ENCODE peak calls at places on chromosomes 11 and 22, in seven cellular contexts. S, H, Y, T, Q, O and L are unnamed samples.

GRCh38 chr11:86176165-86176884 is 68.2 kb upstream of the EED start:
- DNase-seq in T (peak), S (no peak), Q (no peak), H (no peak), Y (no peak), O (no peak), L (no peak)

GRCh38 chr11:47348859-47349258 is 3.6 kb downstream of the MYBPC3 start:
- DNase-seq in Q (no peak), S (no peak), H (peak), Y (no peak), T (peak), O (no peak), L (no peak)

GRCh38 chr11:74011360-74012071 is 2.6 kb upstream of the UCP3 start:
- DNase-seq in T (peak), O (no peak), S (no peak), H (no peak), Q (peak), Y (no peak), L (no peak)

GRCh38 chr11:64015510-64015909 is 20.2 kb upstream of the FLRT1 start:
- DNase-seq in O (no peak), Y (no peak), Q (no peak), S (no peak), T (no peak), H (no peak), L (no peak)

GRCh38 chr11:119624102-119624615 is 104.8 kb downstream of the NECTIN1 start:
- DNase-seq in S (no peak), H (no peak), Y (no peak), T (no peak), O (no peak), Q (peak), L (no peak)

GRCh38 chr11:120775986-120776682 is 247.8 kb upstream of the TBCEL start:
- DNase-seq in S (no peak), Q (no peak), H (no peak), Y (no peak), T (no peak), O (no peak), L (no peak)

GRCh38 chr11:68146704-68147474 is 25.7 kb upstream of the CHKA start:
- DNase-seq in S (no peak), Y (no peak), Q (no peak), T (peak), H (peak), O (peak), L (peak)

GRCh38 chr11:102283088-102283487 is 34.2 kb upstream of the BIRC3 start:
- DNase-seq in S (no peak), T (peak), O (no peak), H (no peak), Q (no peak), Y (no peak), L (no peak)

GRCh38 chr11:108576523-108576922 is 17.0 kb downstream of the EXPH5 start:
- DNase-seq in T (no peak), Y (no peak), O (no peak), H (no peak), S (no peak), Q (no peak), L (no peak)

GRCh38 chr22:19523240-19524169 is 705 bp downstream of the CLDN5 start:
- DNase-seq in H (no peak), Y (no peak), O (no peak), T (peak), Q (no peak), S (no peak), L (no peak)

GRCh38 chr11:124460459-124460858 is 15.0 kb upstream of the OR8B8 start:
- DNase-seq in T (no peak), S (no peak), H (no peak), Q (no peak), Y (no peak), O (no peak), L (no peak)

GRCh38 chr11:74037309-74037708 is 28.4 kb upstream of the UCP3 start:
- DNase-seq in Q (no peak), H (peak), S (no peak), Y (no peak), T (peak), O (no peak), L (no peak)

GRCh38 chr11:111665779-111666178 is 63.5 kb downstream of the SIK2 start:
- DNase-seq in H (no peak), O (no peak), S (no peak), Q (no peak), T (peak), Y (no peak), L (no peak)

GRCh38 chr11:94793002-94793401 is 24.8 kb downstream of the AMOTL1 start:
- DNase-seq in Y (no peak), H (no peak), O (no peak), S (no peak), T (peak), Q (no peak), L (no peak)

GRCh38 chr22:44139773-44140172 is 41.0 kb upstream of the PARVG start:
- DNase-seq in O (peak), Y (no peak), S (no peak), Q (no peak), H (no peak), T (no peak), L (no peak)

GRCh38 chr11:66341502-66342126 is 3.3 kb downstream of the BRMS1 start:
- DNase-seq in S (no peak), H (no peak), Q (no peak), T (no peak), O (no peak), Y (no peak), L (no peak)

GRCh38 chr11:62195945-62196344 is 5.9 kb downstream of the SCGB1D1 start:
- DNase-seq in S (no peak), O (no peak), T (no peak), H (no peak), Q (no peak), Y (no peak), L (no peak)

GRCh38 chr11:134223066-134223465 is 701 bp downstream of the NCAPD3 start:
- DNase-seq in H (peak), S (no peak), O (no peak), Y (no peak), Q (no peak), T (no peak), L (no peak)

GRCh38 chr11:76624515-76625379 is 45.8 kb downstream of the LRRC32 start:
- DNase-seq in S (no peak), Y (no peak), H (no peak), O (no peak), T (no peak), Q (peak), L (no peak)

GRCh38 chr11:17528181-17528691 is 16.0 kb downstream of the USH1C start:
- DNase-seq in T (peak), S (no peak), Q (no peak), O (peak), H (peak), Y (peak), L (no peak)

GRCh38 chr11:44456544-44457270 is 108.8 kb upstream of the CD82 start:
- DNase-seq in H (peak), Y (no peak), O (no peak), S (no peak), T (no peak), Q (no peak), L (no peak)

GRCh38 chr11:28649922-28650321 is 541.7 kb downstream of the METTL15 start:
- DNase-seq in S (no peak), O (no peak), H (no peak), T (no peak), Y (no peak), Q (no peak), L (no peak)

GRCh38 chr11:106679633-106680032 is 338.6 kb downstream of the GUCY1A2 start:
- DNase-seq in O (no peak), Y (no peak), S (no peak), Q (no peak), H (no peak), T (no peak), L (no peak)

GRCh38 chr11:114183041-114183511 is 113.1 kb upstream of the NNMT start:
- DNase-seq in O (no peak), Y (no peak), H (no peak), T (no peak), Q (peak), S (no peak), L (no peak)

GRCh38 chr11:123558536-123559315 is 95.7 kb downstream of the SCN3B start:
- DNase-seq in H (no peak), O (no peak), S (no peak), Y (no peak), T (no peak), Q (no peak), L (no peak)

GRCh38 chr22:34297536-34298120 is 377.4 kb upstream of the LARGE1 start:
- DNase-seq in O (no peak), S (no peak), T (no peak), Q (no peak), Y (no peak), H (no peak), L (no peak)

GRCh38 chr11:34454308-34455032 is 15.7 kb downstream of the CAT start:
- DNase-seq in O (no peak), S (no peak), Y (no peak), H (no peak), T (no peak), Q (no peak), L (no peak)

GRCh38 chr11:70863186-70863585 is 389.2 kb downstream of the SHANK2 start:
- DNase-seq in S (no peak), T (no peak), Q (no peak), H (no peak), O (no peak), Y (no peak), L (no peak)

GRCh38 chr11:116837231-116838091 is at the start of gene APOA1:
- DNase-seq in H (no peak), T (no peak), O (no peak), Y (no peak), S (no peak), Q (peak), L (no peak)

DNA sequence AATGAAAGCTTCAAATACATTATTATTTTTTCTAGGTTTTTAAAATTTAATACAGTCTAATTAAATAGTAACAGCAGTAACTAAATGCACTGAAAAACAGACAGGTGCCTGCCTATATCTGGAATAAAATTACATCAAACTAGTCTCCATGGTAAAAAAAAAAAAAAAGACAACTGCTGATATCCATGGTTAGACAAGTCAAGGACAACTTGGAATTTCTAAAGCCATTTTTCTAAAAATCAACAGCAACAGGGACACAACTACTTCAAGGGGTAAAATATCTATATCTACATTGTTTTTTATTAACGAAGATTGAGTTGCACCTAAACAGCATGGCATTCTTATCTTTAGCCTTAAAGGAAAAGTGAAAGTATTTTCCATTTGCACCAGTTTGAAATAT is 74.7 kb upstream of the VPREB1 start:
- DNase-seq in O (no peak), H (no peak), S (no peak), Y (no peak), Q (no peak), T (no peak), L (no peak)
- TF ChIP-seq POLR2A in O (no peak), H (no peak), S (no peak), Y (no peak), Q (no peak), T (no peak), L (no peak)

GRCh38 chr11:131886201-131886600 is 515.8 kb downstream of the NTM start:
- DNase-seq in H (no peak), Q (no peak), T (no peak), Y (no peak), S (no peak), O (no peak), L (no peak)

GRCh38 chr11:131889760-131890620 is 519.6 kb downstream of the NTM start:
- DNase-seq in Y (no peak), O (no peak), S (no peak), Q (no peak), H (no peak), T (peak), L (no peak)

GRCh38 chr11:131885371-131885770 is 515.0 kb downstream of the NTM start:
- DNase-seq in Y (no peak), O (no peak), T (no peak), Q (no peak), H (no peak), S (no peak), L (no peak)

GRCh38 chr11:131889146-131889577 is 518.7 kb downstream of the NTM start:
- DNase-seq in O (no peak), T (peak), S (no peak), H (no peak), Q (no peak), Y (no peak), L (no peak)

GRCh38 chr11:131888230-131888826 is 517.9 kb downstream of the NTM start:
- DNase-seq in T (peak), Q (no peak), Y (no peak), S (peak), O (no peak), H (no peak), L (no peak)
- H3K27ac ChIP-seq in T (peak), Q (peak), Y (no peak), S (no peak), O (no peak), H (no peak), L (no peak)

DNA sequence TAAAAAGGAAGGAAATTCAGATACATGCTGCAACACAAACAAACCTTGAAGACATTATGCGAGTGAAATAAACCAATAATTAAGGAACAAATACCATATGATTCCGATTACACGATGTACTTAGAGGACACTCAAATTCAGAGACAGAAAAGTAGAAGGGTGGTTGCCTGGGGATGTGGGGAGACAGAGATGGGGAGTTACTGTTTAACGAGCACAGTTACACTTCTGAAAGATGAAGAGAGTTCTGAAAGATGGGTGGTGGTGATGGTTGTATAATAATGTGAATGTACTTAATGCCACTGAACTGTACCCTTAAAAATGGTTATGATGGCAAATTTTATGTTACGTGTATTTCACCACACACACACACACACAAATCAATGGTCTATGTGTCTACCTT is 14.7 kb downstream of the ZBTB44 start:
- DNase-seq in Y (no peak), Q (no peak), O (no peak), T (no peak), H (no peak), S (no peak), L (no peak)
- H3K4me3 ChIP-seq in Y (no peak), Q (no peak), O (no peak), T (no peak), H (no peak), S (no peak), L (no peak)

DNA sequence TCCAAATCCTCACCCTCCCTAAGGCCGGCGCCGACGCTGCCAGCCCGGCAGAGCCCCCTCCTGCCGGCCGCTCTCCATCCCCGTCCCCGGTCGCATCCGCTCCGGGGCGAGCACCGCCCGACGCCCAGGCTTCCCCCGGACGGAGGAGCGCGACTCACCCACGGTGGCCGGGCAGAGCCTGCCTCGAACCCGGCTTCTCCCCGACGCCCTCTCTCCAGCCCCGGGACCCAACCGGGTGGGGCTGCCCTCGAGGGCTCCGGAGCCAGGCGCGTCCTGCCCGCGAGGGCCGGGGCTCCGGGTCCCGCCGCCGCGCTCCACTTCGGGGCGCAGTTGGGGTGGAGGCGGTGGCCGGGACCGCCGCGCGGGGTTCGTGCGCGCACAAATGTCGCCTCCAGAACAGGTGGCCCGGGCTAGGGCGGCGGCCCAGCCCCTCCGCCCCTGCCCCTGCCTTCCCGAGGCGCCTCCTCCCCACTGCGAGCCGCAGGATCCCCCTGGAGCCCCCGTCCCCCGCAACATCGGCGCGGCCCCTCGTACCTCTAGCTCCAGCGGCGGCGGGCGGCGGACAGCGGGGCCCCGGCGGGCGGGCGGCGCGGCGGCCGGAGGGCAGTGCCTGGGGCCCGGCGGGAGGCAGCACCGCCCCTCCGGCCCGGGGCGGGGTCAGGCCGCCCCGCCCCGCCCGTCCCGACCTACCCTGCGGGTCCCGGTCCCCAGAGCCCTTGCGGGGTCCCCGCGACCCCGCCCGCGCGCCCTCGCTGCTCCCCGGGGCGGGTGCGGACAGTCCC is at the start of gene A4GALT:
- DNase-seq in S (no peak), H (no peak), Y (no peak), T (no peak), Q (no peak), O (no peak), L (no peak)
- TF ChIP-seq POLR2A in S (no peak), H (no peak), Y (peak), T (no peak), Q (no peak), O (no peak), L (no peak)

GRCh38 chr11:38900156-38900679 is 2302.2 kb upstream of the RAG2 start:
- DNase-seq in H (no peak), O (no peak), S (no peak), T (no peak), Y (no peak), Q (no peak), L (no peak)
- H3K27ac ChIP-seq in H (no peak), O (no peak), S (no peak), T (no peak), Y (no peak), Q (no peak), L (no peak)

GRCh38 chr11:829946-830294 is 2.2 kb downstream of the CRACR2B start:
- DNase-seq in O (no peak), H (no peak), T (no peak), Y (no peak), S (no peak), Q (no peak), L (no peak)

GRCh38 chr11:831132-831864 is 1.5 kb upstream of the CD151 start:
- DNase-seq in Q (no peak), O (no peak), Y (no peak), H (no peak), S (no peak), T (peak), L (no peak)

GRCh38 chr11:831951-832528 is 712 bp upstream of the CD151 start:
- DNase-seq in H (no peak), T (no peak), O (no peak), Y (no peak), S (no peak), Q (no peak), L (no peak)

GRCh38 chr11:829116-829945 is 1.6 kb downstream of the CRACR2B start:
- DNase-seq in H (no peak), Y (no peak), S (no peak), T (no peak), O (peak), Q (no peak), L (no peak)

DNA sequence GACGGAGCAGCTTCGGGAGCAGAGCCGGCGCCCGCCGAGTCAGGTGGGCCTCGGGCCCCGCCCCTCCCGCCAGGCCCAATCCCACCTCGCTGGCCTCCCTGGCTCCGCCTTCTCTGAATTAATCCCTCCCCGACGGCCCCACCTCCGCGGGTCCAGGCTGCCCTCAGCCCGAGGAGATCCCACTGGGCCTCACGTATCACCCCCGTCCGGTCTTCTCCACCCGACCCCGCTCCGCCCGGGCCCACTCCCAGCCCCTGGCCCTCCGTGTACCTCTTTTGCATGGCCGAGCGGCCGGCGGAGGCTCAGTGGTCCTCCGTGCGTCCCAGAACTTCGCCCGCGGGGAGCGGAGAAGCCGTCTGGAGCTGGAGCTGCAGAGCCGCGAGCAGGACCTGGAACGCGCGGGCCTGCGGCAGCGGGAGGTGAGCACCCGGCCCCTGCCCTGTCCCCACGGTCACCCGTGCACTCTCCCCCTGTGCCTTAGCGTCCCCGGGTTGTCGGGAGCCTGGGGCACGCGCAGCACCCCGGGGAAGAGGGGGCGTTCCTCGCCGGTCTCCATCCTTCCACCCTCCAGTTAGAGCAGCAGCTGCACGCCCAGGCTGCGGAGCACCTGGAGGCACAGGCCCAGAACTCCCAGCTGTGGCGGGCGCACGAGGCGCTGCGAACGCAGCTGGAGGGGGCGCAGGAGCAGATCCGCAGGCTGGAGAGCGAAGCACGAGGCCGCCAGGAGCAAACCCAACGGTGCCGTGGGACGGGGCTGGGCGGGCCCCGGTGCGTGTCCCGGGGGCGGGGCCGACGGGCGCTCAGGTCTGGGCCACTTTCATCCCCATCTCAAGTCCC is 2.2 kb upstream of the CD151 start:
- DNase-seq in S (peak), T (no peak), Y (no peak), Q (no peak), O (peak), H (no peak), L (no peak)
- H3K4me3 ChIP-seq in S (peak), T (no peak), Y (peak), Q (no peak), O (peak), H (peak), L (peak)

DNA sequence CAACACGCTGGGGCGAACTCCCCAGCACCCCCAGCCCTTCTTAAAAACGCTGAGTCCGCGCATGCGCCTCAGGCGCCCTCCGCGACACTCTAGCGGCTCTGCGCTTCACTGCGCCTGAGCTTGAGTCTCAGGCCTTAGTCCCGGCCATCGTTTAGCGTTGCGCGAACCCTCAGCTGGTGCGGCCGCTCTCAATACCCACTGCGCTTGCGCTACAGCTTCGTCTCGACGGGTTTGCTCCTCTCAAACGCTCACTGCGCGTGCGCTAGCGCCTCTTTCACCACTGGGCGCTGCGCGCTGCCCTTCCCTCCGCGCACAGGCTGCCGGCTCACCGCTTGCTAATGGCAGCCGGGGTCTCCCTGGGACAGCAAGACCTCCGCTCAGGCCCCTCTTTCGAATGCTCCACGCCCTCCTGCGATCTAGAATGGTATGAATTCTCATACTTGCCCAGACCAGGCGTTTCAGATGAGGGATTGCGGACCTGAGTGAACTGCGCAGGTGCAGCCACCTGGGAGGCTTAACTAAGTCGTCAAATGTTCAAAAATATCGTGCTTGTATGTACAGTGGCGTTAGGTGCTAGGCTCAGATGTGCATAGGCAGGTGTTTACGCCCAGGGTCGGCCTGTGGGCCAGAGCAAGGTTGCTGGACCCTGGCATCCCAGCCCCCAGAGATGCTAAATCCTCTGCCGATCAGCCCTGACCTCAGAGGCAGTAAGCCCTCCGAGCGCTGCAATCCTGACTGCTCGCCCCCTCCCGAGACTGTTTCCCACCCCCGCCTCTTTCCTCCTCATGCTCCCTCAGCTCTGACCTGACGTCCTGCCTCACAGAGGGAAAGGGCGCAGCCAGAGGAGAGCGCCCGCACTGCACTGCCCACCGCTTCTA is at the start of gene SLC2A11:
- DNase-seq in Q (peak), T (peak), S (peak), O (peak), H (peak), Y (peak), L (peak)
- TF ChIP-seq POLR2A in Q (peak), T (no peak), S (peak), O (no peak), H (peak), Y (peak), L (no peak)